ENCODE peak calls at places on chromosome 3, in nine cellular contexts. T is posterior cingulate gyrus; V is choroid plexus epithelial cell; S is AG08396; J is CD8-positive, alpha-beta T cell; X is amniotic epithelial cell; H is stimulated activated CD4-positive, alpha-beta T cell treated with anti-CD3 and anti-CD28 coated beads, Interleukin-2, amount 100 ng/mL, for 4 hours; C is AG04449; W is foreskin fibroblast. B is an unnamed sample.

GRCh38 chr3:46709721-46710120 is 7.9 kb downstream of the PRSS50 start:
- DNase-seq in T (peak), V (no peak), S (no peak), J (no peak), X (no peak), H (no peak), C (no peak), W (no peak), B (no peak)

GRCh38 chr3:150673966-150674365 is 29.8 kb downstream of the ERICH6 start:
- DNase-seq in T (no peak), V (no peak), S (no peak), J (no peak), X (no peak), H (no peak), C (no peak), W (no peak), B (no peak)

GRCh38 chr3:184322731-184323487 is 8.5 kb downstream of the EIF4G1 start:
- DNase-seq in T (peak), V (no peak), S (no peak), J (no peak), X (no peak), H (no peak), C (no peak), W (no peak), B (no peak)

GRCh38 chr3:52319921-52320595 is 3.9 kb downstream of the DNAH1 start:
- DNase-seq in T (no peak), V (no peak), S (no peak), J (no peak), X (no peak), H (no peak), C (no peak), W (no peak), B (no peak)

GRCh38 chr3:42229942-42230688 is 35.9 kb downstream of the CCK start:
- DNase-seq in T (no peak), V (peak), S (peak), J (no peak), X (peak), H (no peak), C (no peak), W (peak), B (no peak)

GRCh38 chr3:61068084-61068483 is 183.2 kb downstream of the FHIT start:
- DNase-seq in T (no peak), V (no peak), S (no peak), J (no peak), X (no peak), H (no peak), C (no peak), W (no peak), B (no peak)

GRCh38 chr3:100556656-100557310 is 52.6 kb upstream of the ADGRG7 start:
- DNase-seq in T (no peak), V (peak), S (no peak), J (no peak), X (peak), H (no peak), C (no peak), W (peak), B (no peak)

GRCh38 chr3:150170843-150171513 is 200.3 kb upstream of the PFN2 start:
- DNase-seq in T (peak), V (no peak), S (no peak), J (no peak), X (no peak), H (no peak), C (no peak), W (no peak), B (peak)

GRCh38 chr3:96101013-96101412 is 713.4 kb upstream of the EPHA6 start:
- DNase-seq in T (no peak), V (no peak), S (no peak), J (no peak), X (no peak), H (no peak), C (no peak), W (no peak), B (no peak)

GRCh38 chr3:111324142-111324541 is 217.9 kb upstream of the CD96 start:
- DNase-seq in T (no peak), V (no peak), S (no peak), J (no peak), X (no peak), H (no peak), C (no peak), W (no peak), B (no peak)

GRCh38 chr3:11563749-11564148 is 80.0 kb downstream of the VGLL4 start:
- DNase-seq in T (no peak), V (no peak), S (no peak), J (no peak), X (no peak), H (no peak), C (no peak), W (no peak), B (no peak)

GRCh38 chr3:47781685-47782537 is at the start of gene SMARCC1:
- DNase-seq in T (peak), V (peak), S (peak), J (peak), X (peak), H (peak), C (peak), W (peak), B (peak)

GRCh38 chr3:119794401-119794800 is 12.5 kb downstream of the NR1I2 start:
- DNase-seq in T (no peak), V (no peak), S (no peak), J (no peak), X (no peak), H (no peak), C (no peak), W (no peak), B (no peak)

GRCh38 chr3:23797490-23797889 is 8.3 kb upstream of the UBE2E1 start:
- DNase-seq in T (no peak), V (no peak), S (no peak), J (no peak), X (no peak), H (no peak), C (no peak), W (no peak), B (no peak)

GRCh38 chr3:127938800-127939199 is 23.8 kb downstream of the KBTBD12 start:
- DNase-seq in T (no peak), V (no peak), S (no peak), J (no peak), X (no peak), H (no peak), C (no peak), W (no peak), B (no peak)

GRCh38 chr3:159764211-159765024 is 224.2 kb upstream of the IL12A start:
- DNase-seq in T (peak), V (peak), S (peak), J (no peak), X (peak), H (no peak), C (no peak), W (peak), B (peak)

GRCh38 chr3:50271314-50272072 is 2.5 kb downstream of the SEMA3B start:
- DNase-seq in T (no peak), V (no peak), S (no peak), J (no peak), X (no peak), H (no peak), C (no peak), W (no peak), B (no peak)

B was measured in hippocampal formation.